ENCODE peak calls at places on chromosome 9, in four cellular contexts. V is pancreas, P is kidney, U is psoas muscle. D is an unnamed sample.

GRCh38 chr9:91178281-91179236 is 183.2 kb downstream of the AUH start:
- DNase-seq in V (no peak), P (no peak), U (no peak), D (no peak)

GRCh38 chr9:5784526-5785315 is 48.2 kb downstream of the ERMP1 start:
- DNase-seq in V (no peak), P (no peak), U (no peak), D (no peak)

GRCh38 chr9:87850405-87850804 is 32.3 kb upstream of the SPATA31E1 start:
- DNase-seq in V (no peak), P (no peak), U (no peak), D (peak; percentile 88)

GRCh38 chr9:130606887-130607582 is 27.7 kb downstream of the FUBP3 start:
- DNase-seq in V (no peak), P (no peak), U (no peak), D (no peak)

GRCh38 chr9:21657966-21658667 is 144.3 kb upstream of the MTAP start:
- DNase-seq in V (no peak), P (no peak), U (no peak), D (no peak)

GRCh38 chr9:35306281-35306680 is 144.5 kb downstream of the UNC13B start:
- DNase-seq in V (no peak), P (no peak), U (no peak), D (no peak)

GRCh38 chr9:124697326-124698200 is 73.5 kb downstream of the NR6A1 start:
- DNase-seq in V (no peak), P (no peak), U (no peak), D (no peak)

GRCh38 chr9:89009049-89009840 is 18.0 kb downstream of the S1PR3 start:
- DNase-seq in V (no peak), P (no peak), U (no peak), D (no peak)

GRCh38 chr9:104864675-104865104 is 63.3 kb downstream of the ABCA1 start:
- DNase-seq in V (no peak), P (no peak), U (no peak), D (peak; percentile 93)

GRCh38 chr9:123586140-123586735 is 230.2 kb downstream of the CRB2 start:
- DNase-seq in V (no peak), P (no peak), U (no peak), D (no peak)

GRCh38 chr9:88593537-88594185 is 58.7 kb downstream of the NXNL2 start:
- DNase-seq in V (no peak), P (no peak), U (no peak), D (peak; percentile 88)

GRCh38 chr9:7560669-7561305 is 238.8 kb downstream of the DMAC1 start:
- DNase-seq in V (no peak), P (no peak), U (no peak), D (no peak)

GRCh38 chr9:32502459-32502858 is 23.5 kb downstream of the RIGI start:
- DNase-seq in V (no peak), P (no peak), U (no peak), D (peak; percentile 69)

GRCh38 chr9:112771359-112772214 is 21.0 kb downstream of the SNX30 start:
- DNase-seq in V (no peak), P (no peak), U (no peak), D (no peak)

GRCh38 chr9:129665008-129665771 is at the start of gene PRRX2:
- DNase-seq in V (no peak), P (no peak), U (peak; percentile 56), D (peak; percentile 95)

GRCh38 chr9:126957687-126958053 is 43.1 kb downstream of the RALGPS1 start:
- DNase-seq in V (no peak), P (no peak), U (no peak), D (no peak)

GRCh38 chr9:114002986-114003740 is 74.9 kb downstream of the AMBP start:
- DNase-seq in V (no peak), P (peak; percentile 31), U (no peak), D (peak; percentile 32)

GRCh38 chr9:73847536-73847935 is 649.6 kb upstream of the RORB start:
- DNase-seq in V (no peak), P (no peak), U (no peak), D (no peak)

GRCh38 chr9:14205463-14205862 is 108.5 kb downstream of the NFIB start:
- DNase-seq in V (no peak), P (no peak), U (no peak), D (peak; percentile 68)

GRCh38 chr9:131045300-131046092 is 36.5 kb downstream of the LAMC3 start:
- DNase-seq in V (no peak), P (no peak), U (no peak), D (peak; percentile 49)

GRCh38 chr9:28059192-28059591 is 485.9 kb upstream of the C9orf72 start:
- DNase-seq in V (no peak), P (no peak), U (no peak), D (no peak)

GRCh38 chr9:137873858-137874363 is 3.7 kb upstream of the CACNA1B start:
- DNase-seq in V (no peak), P (no peak), U (no peak), D (peak; percentile 76)

GRCh38 chr9:18379073-18379811 is 94.7 kb upstream of the ADAMTSL1 start:
- DNase-seq in V (no peak), P (no peak), U (no peak), D (peak; percentile 43)

GRCh38 chr9:135473972-135474543 is 5.5 kb upstream of the PPP1R26 start:
- DNase-seq in V (no peak), P (peak; percentile 64), U (no peak), D (peak; percentile 51)

GRCh38 chr9:122029898-122030297 is 63.2 kb downstream of the TTLL11 start:
- DNase-seq in V (no peak), P (no peak), U (no peak), D (no peak)

GRCh38 chr9:110555551-110555950 is 24.0 kb downstream of the SVEP1 start:
- DNase-seq in V (no peak), P (no peak), U (no peak), D (no peak)

GRCh38 chr9:18149457-18150011 is 324.4 kb upstream of the ADAMTSL1 start:
- DNase-seq in V (no peak), P (no peak), U (no peak), D (peak; percentile 57)

GRCh38 chr9:137873408-137873807 is 4.2 kb upstream of the CACNA1B start:
- DNase-seq in V (no peak), P (no peak), U (no peak), D (peak; percentile 84)

GRCh38 chr9:79559501-79560181 is 12.1 kb upstream of the TLE4 start:
- DNase-seq in V (no peak), P (no peak), U (no peak), D (no peak)

GRCh38 chr9:83623634-83623991 is 670 bp downstream of the IDNK start:
- DNase-seq in V (no peak), P (no peak), U (no peak), D (no peak)

GRCh38 chr9:127388037-127388855 is 8.7 kb upstream of the SLC2A8 start:
- DNase-seq in V (no peak), P (no peak), U (peak; percentile 52), D (peak; percentile 87)

GRCh38 chr9:38016375-38017120 is 52.5 kb downstream of the SHB start:
- DNase-seq in V (no peak), P (no peak), U (no peak), D (peak; percentile 86)

GRCh38 chr9:89942643-89943042 is 337.8 kb downstream of the GADD45G start:
- DNase-seq in V (no peak), P (no peak), U (no peak), D (no peak)

GRCh38 chr9:110571801-110572490 is 7.6 kb downstream of the SVEP1 start:
- DNase-seq in V (no peak), P (no peak), U (no peak), D (peak; percentile 54)

GRCh38 chr9:27339661-27340295 is 42.8 kb upstream of the EQTN start:
- DNase-seq in V (no peak), P (no peak), U (no peak), D (no peak)

GRCh38 chr9:136697821-136698526 is 10.7 kb upstream of the AGPAT2 start:
- DNase-seq in V (peak; percentile 48), P (no peak), U (no peak), D (no peak)

GRCh38 chr9:136698681-136699246 is 11.5 kb upstream of the AGPAT2 start:
- DNase-seq in V (no peak), P (no peak), U (no peak), D (no peak)

GRCh38 chr9:136696502-136696901 is 9.2 kb upstream of the AGPAT2 start:
- DNase-seq in V (peak; percentile 65), P (peak; percentile 73), U (no peak), D (no peak)

GRCh38 chr9:136695955-136696354 is 8.7 kb upstream of the AGPAT2 start:
- DNase-seq in V (peak; percentile 81), P (peak; percentile 85), U (no peak), D (no peak)

DNA sequence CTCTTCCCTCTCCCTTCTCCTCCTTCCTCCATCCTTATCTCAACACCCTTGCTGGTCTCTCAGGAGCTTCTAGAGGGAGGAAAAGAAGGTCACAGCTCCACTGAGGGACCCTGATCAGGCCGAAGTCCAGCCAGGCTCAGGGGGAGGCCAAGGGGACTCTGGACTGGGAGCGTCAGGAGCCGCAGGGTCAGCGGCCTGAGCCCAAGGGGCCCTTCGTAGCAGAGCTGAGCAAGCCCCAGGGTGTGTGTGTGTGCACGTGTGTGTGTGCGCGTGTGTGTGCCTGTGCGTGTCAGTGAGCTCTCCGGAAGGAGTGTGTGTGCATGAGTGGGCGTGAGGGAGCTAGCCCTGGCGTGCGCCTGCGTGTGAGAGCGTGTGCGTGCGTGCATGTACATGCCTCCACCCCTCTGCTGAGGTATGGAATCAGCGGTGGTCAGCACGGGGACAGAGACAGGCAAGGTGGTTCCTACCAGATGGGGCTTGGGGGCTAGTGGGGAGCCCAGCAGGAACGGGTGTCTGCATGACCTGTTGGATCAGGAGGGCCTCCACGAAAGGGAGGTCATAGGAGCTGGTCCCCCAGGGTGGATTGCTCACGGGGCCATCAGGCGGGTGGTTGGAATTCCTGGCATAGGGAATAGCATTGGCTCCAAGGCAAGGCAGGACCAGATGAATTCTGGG is 10.0 kb upstream of the AGPAT2 start:
- DNase-seq in V (peak; percentile 59), P (peak; percentile 76), U (no peak), D (no peak)
- H3K4me1 ChIP-seq in V (peaks cover 59% of the 10 kb centered on the region), P (peaks cover 30% of the 10 kb centered on the region), U (peaks cover 9% of the 10 kb centered on the region), D (no peaks in the 10 kb centered on the region)

GRCh38 chr9:70399141-70399540 is 15.3 kb downstream of the KLF9 start:
- DNase-seq in V (no peak), P (no peak), U (no peak), D (no peak)
- H3K4me1 ChIP-seq in V (peaks cover 45% of the 10 kb centered on the region), P (peaks cover 43% of the 10 kb centered on the region), U (peaks cover 100% of the 10 kb centered on the region), D (peaks cover 14% of the 10 kb centered on the region)

GRCh38 chr9:71752928-71753327 is 15.4 kb downstream of the CEMIP2 start:
- DNase-seq in V (no peak), P (no peak), U (no peak), D (no peak)

GRCh38 chr9:71756753-71757152 is 11.6 kb downstream of the CEMIP2 start:
- DNase-seq in V (no peak), P (no peak), U (no peak), D (no peak)

GRCh38 chr9:71754151-71754550 is 14.2 kb downstream of the CEMIP2 start:
- DNase-seq in V (no peak), P (no peak), U (no peak), D (no peak)

GRCh38 chr9:71755869-71756268 is 12.4 kb downstream of the CEMIP2 start:
- DNase-seq in V (no peak), P (no peak), U (no peak), D (no peak)

DNA sequence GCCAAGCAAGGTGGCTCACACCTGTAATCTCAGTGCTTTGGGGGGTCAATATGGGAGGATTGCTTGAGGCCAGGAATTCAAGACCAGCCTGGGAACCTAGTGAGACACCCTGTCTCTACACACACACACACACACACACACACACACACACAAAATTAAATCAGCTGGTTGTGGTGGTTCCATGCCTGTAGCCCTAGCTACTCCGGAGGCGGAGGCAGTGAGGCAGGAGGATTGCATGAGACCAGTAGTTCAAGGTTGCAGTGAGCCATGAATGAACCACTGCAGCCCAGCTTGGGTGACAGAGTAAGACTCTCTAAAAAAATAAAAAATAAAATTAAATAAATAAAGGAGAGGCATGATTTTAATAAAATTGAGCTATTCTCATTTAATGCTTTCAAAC is 13.1 kb downstream of the CEMIP2 start:
- DNase-seq in V (no peak), P (no peak), U (no peak), D (no peak)
- H3K4me1 ChIP-seq in V (peaks cover 37% of the 10 kb centered on the region), P (peaks cover 6% of the 10 kb centered on the region), U (peaks cover 16% of the 10 kb centered on the region), D (peaks cover 7% of the 10 kb centered on the region)

GRCh38 chr9:75935606-75936005 is 45.1 kb downstream of the PCSK5 start:
- DNase-seq in V (no peak), P (no peak), U (no peak), D (no peak)
- H3K4me1 ChIP-seq in V (no peaks in the 10 kb centered on the region), P (peaks cover 7% of the 10 kb centered on the region), U (no peaks in the 10 kb centered on the region), D (no peaks in the 10 kb centered on the region)